ENCODE peak calls at places on chromosomes 2 and 18, in four cellular contexts. One of them, this sample, is unnamed.

GRCh38 chr2:102618452-102619413 is 620 bp upstream of the SLC9A2 start:
- DNase-seq in iPS DF 6.9: peak
- DNase-seq in AG08396: no peak
- DNase-seq in cardiac fibroblast: peak
- DNase-seq in this sample: peak

GRCh38 chr18:23324056-23324811 is 128.9 kb upstream of the RIOK3 start:
- DNase-seq in cardiac fibroblast: no peak
- DNase-seq in AG08396: no peak
- DNase-seq in iPS DF 6.9: no peak
- DNase-seq in this sample: no peak

GRCh38 chr2:241355983-241356870 is at the start of gene FARP2:
- DNase-seq in AG08396: peak
- DNase-seq in iPS DF 6.9: peak
- DNase-seq in cardiac fibroblast: peak
- DNase-seq in this sample: peak

GRCh38 chr2:215427585-215427984 is 8.3 kb downstream of the FN1 start:
- DNase-seq in iPS DF 6.9: no peak
- DNase-seq in AG08396: no peak
- DNase-seq in cardiac fibroblast: peak
- DNase-seq in this sample: no peak

GRCh38 chr18:79878741-79879358 is 72.6 kb downstream of the SLC66A2 start:
- DNase-seq in AG08396: no peak
- DNase-seq in iPS DF 6.9: no peak
- DNase-seq in cardiac fibroblast: no peak
- DNase-seq in this sample: no peak

GRCh38 chr18:12943200-12943599 is 4.6 kb upstream of the SEH1L start:
- DNase-seq in cardiac fibroblast: no peak
- DNase-seq in iPS DF 6.9: no peak
- DNase-seq in AG08396: no peak
- DNase-seq in this sample: no peak

GRCh38 chr2:68646303-68646702 is 2.9 kb downstream of the PROKR1 start:
- DNase-seq in iPS DF 6.9: no peak
- DNase-seq in cardiac fibroblast: no peak
- DNase-seq in AG08396: no peak
- DNase-seq in this sample: no peak

GRCh38 chr2:144372484-144373195 is 147.3 kb downstream of the ZEB2 start:
- DNase-seq in AG08396: no peak
- DNase-seq in cardiac fibroblast: peak
- DNase-seq in iPS DF 6.9: no peak
- DNase-seq in this sample: no peak

GRCh38 chr2:165144315-165144714 is 59.5 kb downstream of the SCN3A start:
- DNase-seq in cardiac fibroblast: no peak
- DNase-seq in iPS DF 6.9: no peak
- DNase-seq in AG08396: no peak
- DNase-seq in this sample: no peak

GRCh38 chr2:203484266-203485112 is 50.6 kb downstream of the RAPH1 start:
- DNase-seq in iPS DF 6.9: peak
- DNase-seq in cardiac fibroblast: peak
- DNase-seq in AG08396: no peak
- DNase-seq in this sample: no peak

GRCh38 chr2:231396058-231396821 is 730 bp downstream of the B3GNT7 start:
- DNase-seq in AG08396: peak
- DNase-seq in iPS DF 6.9: no peak
- DNase-seq in cardiac fibroblast: no peak
- DNase-seq in this sample: no peak

GRCh38 chr2:210189452-210190143 is 18.4 kb upstream of the KANSL1L start:
- DNase-seq in iPS DF 6.9: no peak
- DNase-seq in cardiac fibroblast: no peak
- DNase-seq in AG08396: no peak
- DNase-seq in this sample: no peak

GRCh38 chr2:173854141-173854540 is 111.0 kb downstream of the SP3 start:
- DNase-seq in AG08396: no peak
- DNase-seq in cardiac fibroblast: no peak
- DNase-seq in iPS DF 6.9: no peak
- DNase-seq in this sample: no peak